ENCODE peak calls at places on chromosomes 5 and 9, in six cellular contexts. M, Z, G, J, D and W are unnamed samples.

GRCh38 chr9:121744002-121744686 is 92.7 kb downstream of the DAB2IP start:
- DNase-seq in M (peak), Z (peak), G (no peak), J (peak), D (peak), W (peak)

GRCh38 chr9:129572517-129572916 is 48.4 kb downstream of the C9orf50 start:
- DNase-seq in M (no peak), Z (no peak), G (no peak), J (no peak), D (no peak), W (no peak)

GRCh38 chr5:52989025-52989780 is at the start of gene ITGA2:
- DNase-seq in M (peak), Z (peak), G (no peak), J (peak), D (no peak), W (peak)

GRCh38 chr5:96821260-96821916 is 13.6 kb upstream of the ERAP1 start:
- DNase-seq in M (no peak), Z (no peak), G (no peak), J (peak), D (no peak), W (no peak)

GRCh38 chr5:180629703-180630382 is 19.6 kb downstream of the FLT4 start:
- DNase-seq in M (no peak), Z (no peak), G (no peak), J (no peak), D (no peak), W (no peak)

GRCh38 chr9:98686961-98687855 is 21.5 kb downstream of the GABBR2 start:
- DNase-seq in M (no peak), Z (peak), G (no peak), J (no peak), D (no peak), W (peak)

GRCh38 chr9:117414220-117414905 is 494 bp downstream of the ASTN2 start:
- DNase-seq in M (no peak), Z (peak), G (no peak), J (peak), D (no peak), W (no peak)

GRCh38 chr5:141672856-141673813 is 8.9 kb downstream of the ARAP3 start:
- DNase-seq in M (no peak), Z (no peak), G (no peak), J (no peak), D (no peak), W (no peak)

GRCh38 chr9:103755441-103755840 is 338.7 kb upstream of the SMC2 start:
- DNase-seq in M (no peak), Z (no peak), G (no peak), J (no peak), D (no peak), W (no peak)

GRCh38 chr5:135851907-135852805 is 17.7 kb downstream of the SLC25A48 start:
- DNase-seq in M (no peak), Z (peak), G (no peak), J (no peak), D (no peak), W (no peak)

GRCh38 chr9:37209431-37210386 is 89.3 kb downstream of the ZCCHC7 start:
- DNase-seq in M (no peak), Z (peak), G (no peak), J (peak), D (no peak), W (no peak)

GRCh38 chr9:100427366-100428263 is 672 bp downstream of the MSANTD3 start:
- DNase-seq in M (no peak), Z (peak), G (no peak), J (peak), D (no peak), W (peak)

GRCh38 chr9:127567898-127568617 is 44.0 kb upstream of the STXBP1 start:
- DNase-seq in M (no peak), Z (peak), G (no peak), J (no peak), D (no peak), W (no peak)

GRCh38 chr5:132500244-132500930 is 9.8 kb upstream of the IRF1 start:
- DNase-seq in M (no peak), Z (peak), G (no peak), J (no peak), D (no peak), W (no peak)

GRCh38 chr9:38694676-38695075 is 25.3 kb downstream of the FAM240B start:
- DNase-seq in M (no peak), Z (no peak), G (no peak), J (no peak), D (peak), W (no peak)

GRCh38 chr5:112475747-112476435 is 56.8 kb upstream of the EPB41L4A start:
- DNase-seq in M (no peak), Z (no peak), G (no peak), J (no peak), D (no peak), W (peak)

GRCh38 chr9:35688558-35689350 is 971 bp downstream of the TPM2 start:
- DNase-seq in M (no peak), Z (no peak), G (no peak), J (peak), D (no peak), W (peak)